ENCODE peak calls at places on chromosomes 16 and 17, in five cellular contexts. J is neural progenitor cell, H is astrocyte of the spinal cord, Z is A549, W is fibroblast of lung. M is an unnamed sample.

GRCh38 chr16:20901068-20901440 is 483 bp downstream of the LYRM1 start:
- DNase-seq in J (no peak), H (no peak), Z (no peak), W (no peak), M (no peak)

GRCh38 chr16:5966004-5966403 is 868.4 kb upstream of the EEF2KMT start:
- DNase-seq in J (no peak), H (no peak), Z (no peak), W (no peak), M (no peak)

GRCh38 chr17:49495842-49496182 is 719 bp downstream of the NGFR start:
- DNase-seq in J (peak; percentile 66), H (no peak), Z (no peak), W (no peak), M (no peak)

GRCh38 chr16:19284207-19284606 is 1.3 kb upstream of the CLEC19A start:
- DNase-seq in J (no peak), H (peak; percentile 3), Z (peak; percentile 72), W (no peak), M (no peak)

GRCh38 chr16:84728853-84729424 is 29.1 kb downstream of the USP10 start:
- DNase-seq in J (no peak), H (no peak), Z (no peak), W (no peak), M (no peak)

GRCh38 chr17:4498461-4499397 is at the start of gene SPNS2:
- DNase-seq in J (peak; percentile 90), H (no peak), Z (peak; percentile 55), W (peak; percentile 12), M (peak; percentile 42)

GRCh38 chr16:47664653-47665325 is 203.7 kb downstream of the PHKB start:
- DNase-seq in J (no peak), H (peak; percentile 14), Z (peak; percentile 44), W (peak; percentile 63), M (no peak)

GRCh38 chr17:79840204-79840988 is 1.2 kb upstream of the CBX4 start:
- DNase-seq in J (peak; percentile 78), H (peak; percentile 28), Z (peak; percentile 54), W (peak; percentile 66), M (peak; percentile 58)

GRCh38 chr16:85858984-85859817 is 39.8 kb upstream of the IRF8 start:
- DNase-seq in J (no peak), H (no peak), Z (no peak), W (no peak), M (no peak)

GRCh38 chr17:39547713-39548478 is 59.8 kb downstream of the NEUROD2 start:
- DNase-seq in J (peak; percentile 59), H (peak; percentile 32), Z (peak; percentile 69), W (peak; percentile 45), M (peak; percentile 64)

GRCh38 chr17:18122991-18123753 is 14.6 kb downstream of the MYO15A start:
- DNase-seq in J (no peak), H (no peak), Z (no peak), W (no peak), M (no peak)

GRCh38 chr16:24906199-24906808 is 60.5 kb downstream of the SLC5A11 start:
- DNase-seq in J (no peak), H (peak; percentile 36), Z (peak; percentile 35), W (peak; percentile 49), M (peak; percentile 54)

GRCh38 chr17:33292981-33293867 is at the start of gene ASIC2:
- DNase-seq in J (peak; percentile 89), H (no peak), Z (peak; percentile 72), W (no peak), M (no peak)

GRCh38 chr16:15493416-15494181 is 59.2 kb downstream of the BMERB1 start:
- DNase-seq in J (no peak), H (peak; percentile 34), Z (no peak), W (peak; percentile 45), M (peak; percentile 41)

GRCh38 chr16:24246911-24247607 is 9.1 kb upstream of the CACNG3 start:
- DNase-seq in J (no peak), H (no peak), Z (no peak), W (no peak), M (no peak)

GRCh38 chr17:30316736-30317135 is 17.1 kb downstream of the TMIGD1 start:
- DNase-seq in J (no peak), H (no peak), Z (no peak), W (no peak), M (no peak)

GRCh38 chr17:50425682-50426471 is at the start of gene ACSF2:
- DNase-seq in J (peak; percentile 66), H (peak; percentile 49), Z (peak; percentile 50), W (peak; percentile 71), M (peak; percentile 47)

GRCh38 chr16:67967956-67968439 is 439 bp downstream of the SLC12A4 start:
- DNase-seq in J (peak; percentile 65), H (no peak), Z (no peak), W (peak; percentile 39), M (no peak)

GRCh38 chr16:12142157-12142556 is 165.6 kb downstream of the SNX29 start:
- DNase-seq in J (no peak), H (no peak), Z (no peak), W (no peak), M (no peak)

GRCh38 chr17:15377608-15378007 is 36.2 kb upstream of the TEKT3 start:
- DNase-seq in J (peak; percentile 47), H (peak; percentile 73), Z (no peak), W (peak; percentile 35), M (peak; percentile 81)

GRCh38 chr17:47838636-47839035 is 2.4 kb downstream of the SCRN2 start:
- DNase-seq in J (no peak), H (no peak), Z (no peak), W (no peak), M (no peak)

GRCh38 chr17:12911241-12911640 is 106.6 kb downstream of the ELAC2 start:
- DNase-seq in J (no peak), H (no peak), Z (no peak), W (peak; percentile 15), M (peak; percentile 63)

GRCh38 chr17:17749921-17750320 is 68.7 kb downstream of the RAI1 start:
- DNase-seq in J (peak; percentile 90), H (peak; percentile 35), Z (peak; percentile 75), W (peak; percentile 54), M (peak; percentile 54)

GRCh38 chr16:66167564-66168291 is 198.8 kb upstream of the CDH5 start:
- DNase-seq in J (peak; percentile 15), H (no peak), Z (no peak), W (peak; percentile 63), M (peak; percentile 98)

GRCh38 chr16:87297918-87298631 is 19.1 kb downstream of the C16orf95 start:
- DNase-seq in J (peak; percentile 85), H (peak; percentile 16), Z (no peak), W (peak; percentile 18), M (peak; percentile 40)

GRCh38 chr16:70800798-70801480 is at the start of gene VAC14:
- DNase-seq in J (peak; percentile 96), H (peak; percentile 83), Z (peak; percentile 92), W (peak; percentile 82), M (peak; percentile 82)

GRCh38 chr17:65527857-65528591 is 33.4 kb downstream of the AXIN2 start:
- DNase-seq in J (no peak), H (no peak), Z (no peak), W (no peak), M (no peak)

GRCh38 chr17:76088041-76088867 is 9.3 kb downstream of the ZACN start:
- DNase-seq in J (peak; percentile 47), H (no peak), Z (no peak), W (no peak), M (no peak)

GRCh38 chr17:80750263-80750662 is 205.6 kb downstream of the RPTOR start:
- DNase-seq in J (no peak), H (no peak), Z (no peak), W (no peak), M (no peak)

GRCh38 chr16:31331807-31332301 is 23.1 kb upstream of the ITGAX start:
- DNase-seq in J (no peak), H (no peak), Z (no peak), W (no peak), M (no peak)

DNA sequence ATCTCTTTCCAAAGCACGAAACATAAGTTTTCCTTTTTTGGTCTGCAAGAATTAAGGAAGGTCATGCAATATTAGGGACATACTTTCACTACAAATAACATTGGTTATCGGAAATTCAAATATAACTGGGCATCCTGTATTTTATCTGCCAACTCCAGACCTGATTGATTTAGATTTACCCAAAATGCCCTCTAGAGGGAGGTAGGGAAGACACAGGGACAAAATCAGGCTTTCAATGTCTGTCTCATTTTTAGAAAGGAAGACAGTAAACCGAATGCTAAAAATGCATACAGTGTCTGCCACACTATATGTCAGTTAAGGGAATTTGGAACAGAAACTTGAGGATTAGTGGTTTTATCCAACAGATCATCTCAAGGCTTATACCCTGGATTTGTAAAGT is 161.7 kb upstream of the SOX9 start:
- DNase-seq in J (peak; percentile 16), H (peak; percentile 13), Z (peak; percentile 31), W (peak; percentile 35), M (peak; percentile 30)
- TF ChIP-seq CTCF in J (peak; percentile 64), H (peak; percentile 60), Z (peak; percentile 55), W (peak; percentile 56), M (peak; percentile 57)

GRCh38 chr17:61402073-61402541 is 2.5 kb downstream of the TBX2 start:
- DNase-seq in J (no peak), H (no peak), Z (no peak), W (peak; percentile 85), M (peak; percentile 24)
- H3K4me3 ChIP-seq in J (no peak overlapping the region), H (peak overlapping the region; percentile 49), Z (no peak overlapping the region), W (peak overlapping the region; percentile 75), M (peak overlapping the region; percentile 72)

DNA sequence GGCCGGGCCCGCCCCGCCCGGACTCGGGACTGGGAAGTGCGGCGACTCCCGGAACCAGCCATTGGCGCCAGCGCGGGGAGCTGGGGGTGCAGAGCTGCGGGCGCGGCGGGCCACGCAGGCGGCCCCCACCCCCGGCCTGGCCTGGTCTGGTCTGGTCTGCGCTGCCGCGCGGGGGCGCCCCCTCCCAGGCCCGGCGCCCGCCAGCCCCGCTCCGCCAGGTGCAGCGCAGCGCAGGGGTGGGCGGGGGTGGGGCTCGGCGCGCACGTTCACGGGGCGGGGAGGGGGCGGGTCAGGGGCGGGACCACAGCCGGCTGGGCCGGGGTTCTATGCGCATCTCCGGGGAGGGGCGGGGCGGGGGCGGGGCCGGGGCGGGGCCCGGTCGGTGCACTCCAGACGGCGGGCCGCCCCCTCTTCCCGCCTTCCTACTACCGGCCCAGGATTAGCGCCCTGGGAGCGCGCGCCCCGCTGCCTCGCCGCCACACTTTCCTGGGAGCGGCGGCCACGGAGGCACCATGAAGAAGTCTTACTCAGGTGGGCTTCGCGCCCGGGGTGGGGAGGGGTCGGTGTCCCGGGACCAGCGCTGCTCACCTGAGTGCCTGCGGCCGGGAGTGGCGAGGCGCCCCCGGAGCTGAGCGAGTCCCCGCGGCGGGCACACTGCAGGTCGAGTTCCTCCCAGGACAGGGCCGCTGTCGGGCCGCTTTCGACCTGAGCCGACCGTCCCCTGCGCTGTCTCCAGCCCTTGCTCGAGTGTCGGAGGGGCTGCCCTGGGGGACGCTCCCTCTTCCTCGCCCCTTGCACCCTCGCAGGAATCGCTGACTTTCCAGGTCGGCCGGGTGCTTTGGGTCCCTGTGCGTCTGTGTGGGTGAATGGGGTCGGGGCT is 140.5 kb downstream of the SEC14L1 start:
- DNase-seq in J (peak; percentile 88), H (peak; percentile 40), Z (peak; percentile 86), W (peak; percentile 43), M (no peak)
- TF ChIP-seq CTCF in J (peak; percentile 40), H (peak; percentile 7), Z (peak; percentile 93), W (no peak), M (no peak)

GRCh38 chr17:7465481-7466275 is 13.8 kb downstream of the ZBTB4 start:
- DNase-seq in J (no peak), H (no peak), Z (no peak), W (no peak), M (no peak)

GRCh38 chr17:7467498-7467897 is 11.9 kb downstream of the ZBTB4 start:
- DNase-seq in J (no peak), H (no peak), Z (no peak), W (no peak), M (no peak)

GRCh38 chr17:7466644-7467341 is 12.6 kb downstream of the ZBTB4 start:
- DNase-seq in J (no peak), H (peak; percentile 49), Z (no peak), W (peak; percentile 71), M (peak; percentile 78)

GRCh38 chr17:7468290-7468689 is 11.1 kb downstream of the ZBTB4 start:
- DNase-seq in J (no peak), H (no peak), Z (no peak), W (no peak), M (no peak)

GRCh38 chr17:7466318-7466643 is 13.2 kb downstream of the ZBTB4 start:
- DNase-seq in J (no peak), H (no peak), Z (no peak), W (no peak), M (no peak)
- H3K4me3 ChIP-seq in J (no peak overlapping the region), H (no peak overlapping the region), Z (no peak overlapping the region), W (no peak overlapping the region), M (no peak overlapping the region)

M was measured in cardiac fibroblast.